ENCODE peak calls at places on chromosomes 12 and 14, in ten cellular contexts. One of them, this sample, is unnamed. For H3K27me3, the result is how much of the 10 kb centered on the place peaks cover.

GRCh38 chr12:70508178-70508577 is 129.1 kb downstream of the PTPRB start:
- DNase-seq in A673: no peak
- DNase-seq in transverse colon: no peak
- DNase-seq in neuronal stem cell: no peak
- DNase-seq in sigmoid colon: no peak
- DNase-seq in brain microvascular endothelial cell: peak
- DNase-seq in naive thymus-derived CD4-positive, alpha-beta T cell: no peak
- DNase-seq in adipocyte: no peak
- DNase-seq in left ventricle myocardium inferior: no peak
- DNase-seq in Peyer's patch: no peak
- DNase-seq in this sample: no peak

GRCh38 chr12:34051486-34051885 is 29.2 kb downstream of the ALG10 start:
- DNase-seq in A673: no peak
- DNase-seq in Peyer's patch: no peak
- DNase-seq in naive thymus-derived CD4-positive, alpha-beta T cell: no peak
- DNase-seq in brain microvascular endothelial cell: no peak
- DNase-seq in left ventricle myocardium inferior: no peak
- DNase-seq in sigmoid colon: no peak
- DNase-seq in transverse colon: no peak
- DNase-seq in adipocyte: no peak
- DNase-seq in neuronal stem cell: no peak
- DNase-seq in this sample: no peak

GRCh38 chr12:27733052-27733656 is 22.5 kb downstream of the MRPS35 start:
- DNase-seq in naive thymus-derived CD4-positive, alpha-beta T cell: no peak
- DNase-seq in A673: peak
- DNase-seq in sigmoid colon: no peak
- DNase-seq in left ventricle myocardium inferior: no peak
- DNase-seq in Peyer's patch: no peak
- DNase-seq in neuronal stem cell: no peak
- DNase-seq in brain microvascular endothelial cell: peak
- DNase-seq in adipocyte: peak
- DNase-seq in transverse colon: peak
- DNase-seq in this sample: no peak

GRCh38 chr12:29771786-29772185 is 12.0 kb downstream of the TMTC1 start:
- DNase-seq in left ventricle myocardium inferior: no peak
- DNase-seq in adipocyte: no peak
- DNase-seq in Peyer's patch: no peak
- DNase-seq in brain microvascular endothelial cell: no peak
- DNase-seq in neuronal stem cell: no peak
- DNase-seq in A673: no peak
- DNase-seq in naive thymus-derived CD4-positive, alpha-beta T cell: no peak
- DNase-seq in transverse colon: no peak
- DNase-seq in sigmoid colon: no peak
- DNase-seq in this sample: no peak

GRCh38 chr14:56608682-56609081 is 29.1 kb downstream of the TMEM260 start:
- DNase-seq in left ventricle myocardium inferior: no peak
- DNase-seq in adipocyte: peak
- DNase-seq in neuronal stem cell: no peak
- DNase-seq in Peyer's patch: no peak
- DNase-seq in brain microvascular endothelial cell: no peak
- DNase-seq in transverse colon: no peak
- DNase-seq in sigmoid colon: no peak
- DNase-seq in naive thymus-derived CD4-positive, alpha-beta T cell: no peak
- DNase-seq in A673: peak
- DNase-seq in this sample: no peak

GRCh38 chr12:44295958-44296623 is 460.2 kb downstream of the TMEM117 start:
- DNase-seq in A673: no peak
- DNase-seq in naive thymus-derived CD4-positive, alpha-beta T cell: no peak
- DNase-seq in transverse colon: no peak
- DNase-seq in brain microvascular endothelial cell: no peak
- DNase-seq in left ventricle myocardium inferior: no peak
- DNase-seq in sigmoid colon: no peak
- DNase-seq in adipocyte: no peak
- DNase-seq in Peyer's patch: no peak
- DNase-seq in neuronal stem cell: no peak
- DNase-seq in this sample: no peak

GRCh38 chr12:57694459-57695019 is 607 bp downstream of the OS9 start:
- DNase-seq in left ventricle myocardium inferior: no peak
- DNase-seq in A673: no peak
- DNase-seq in neuronal stem cell: peak
- DNase-seq in brain microvascular endothelial cell: peak
- DNase-seq in adipocyte: peak
- DNase-seq in Peyer's patch: peak
- DNase-seq in naive thymus-derived CD4-positive, alpha-beta T cell: no peak
- DNase-seq in transverse colon: peak
- DNase-seq in sigmoid colon: no peak
- DNase-seq in this sample: no peak

GRCh38 chr12:108825205-108825950 is 32.0 kb downstream of the SSH1 start:
- DNase-seq in adipocyte: peak
- DNase-seq in naive thymus-derived CD4-positive, alpha-beta T cell: no peak
- DNase-seq in Peyer's patch: no peak
- DNase-seq in brain microvascular endothelial cell: no peak
- DNase-seq in sigmoid colon: no peak
- DNase-seq in neuronal stem cell: no peak
- DNase-seq in left ventricle myocardium inferior: no peak
- DNase-seq in A673: no peak
- DNase-seq in transverse colon: no peak
- DNase-seq in this sample: no peak

GRCh38 chr12:26606911-26607310 is 226.1 kb downstream of the ITPR2 start:
- DNase-seq in Peyer's patch: no peak
- DNase-seq in A673: no peak
- DNase-seq in brain microvascular endothelial cell: no peak
- DNase-seq in neuronal stem cell: no peak
- DNase-seq in adipocyte: no peak
- DNase-seq in naive thymus-derived CD4-positive, alpha-beta T cell: no peak
- DNase-seq in sigmoid colon: no peak
- DNase-seq in transverse colon: no peak
- DNase-seq in left ventricle myocardium inferior: no peak
- DNase-seq in this sample: no peak

GRCh38 chr14:26281280-26281998 is 316.4 kb downstream of the NOVA1 start:
- DNase-seq in naive thymus-derived CD4-positive, alpha-beta T cell: no peak
- DNase-seq in neuronal stem cell: no peak
- DNase-seq in adipocyte: peak
- DNase-seq in A673: peak
- DNase-seq in transverse colon: no peak
- DNase-seq in sigmoid colon: no peak
- DNase-seq in brain microvascular endothelial cell: peak
- DNase-seq in left ventricle myocardium inferior: no peak
- DNase-seq in Peyer's patch: no peak
- DNase-seq in this sample: no peak

GRCh38 chr12:101351682-101352081 is 55.9 kb downstream of the ARL1 start:
- DNase-seq in adipocyte: no peak
- DNase-seq in left ventricle myocardium inferior: no peak
- DNase-seq in naive thymus-derived CD4-positive, alpha-beta T cell: no peak
- DNase-seq in Peyer's patch: no peak
- DNase-seq in transverse colon: no peak
- DNase-seq in neuronal stem cell: no peak
- DNase-seq in brain microvascular endothelial cell: no peak
- DNase-seq in sigmoid colon: no peak
- DNase-seq in A673: no peak
- DNase-seq in this sample: no peak

GRCh38 chr12:21392384-21392783 is 19.7 kb downstream of the IAPP start:
- DNase-seq in brain microvascular endothelial cell: no peak
- DNase-seq in A673: no peak
- DNase-seq in left ventricle myocardium inferior: no peak
- DNase-seq in sigmoid colon: no peak
- DNase-seq in transverse colon: no peak
- DNase-seq in neuronal stem cell: no peak
- DNase-seq in naive thymus-derived CD4-positive, alpha-beta T cell: no peak
- DNase-seq in adipocyte: no peak
- DNase-seq in Peyer's patch: no peak
- DNase-seq in this sample: no peak

GRCh38 chr12:56159482-56160105 is 1.4 kb downstream of the MYL6 start:
- DNase-seq in left ventricle myocardium inferior: no peak
- DNase-seq in A673: no peak
- DNase-seq in adipocyte: no peak
- DNase-seq in transverse colon: no peak
- DNase-seq in Peyer's patch: no peak
- DNase-seq in naive thymus-derived CD4-positive, alpha-beta T cell: no peak
- DNase-seq in sigmoid colon: no peak
- DNase-seq in brain microvascular endothelial cell: no peak
- DNase-seq in neuronal stem cell: no peak
- DNase-seq in this sample: no peak
- H3K27me3 ChIP-seq in left ventricle myocardium inferior: under half
- H3K27me3 ChIP-seq in A673: under half
- H3K27me3 ChIP-seq in adipocyte: under half
- H3K27me3 ChIP-seq in transverse colon: under half
- H3K27me3 ChIP-seq in Peyer's patch: under half
- H3K27me3 ChIP-seq in naive thymus-derived CD4-positive, alpha-beta T cell: under half
- H3K27me3 ChIP-seq in sigmoid colon: under half
- H3K27me3 ChIP-seq in brain microvascular endothelial cell: under half
- H3K27me3 ChIP-seq in neuronal stem cell: under half
- H3K27me3 ChIP-seq in this sample: under half

GRCh38 chr14:66508547-66508845 is 549 bp downstream of the GPHN start:
- DNase-seq in neuronal stem cell: no peak
- DNase-seq in left ventricle myocardium inferior: no peak
- DNase-seq in transverse colon: no peak
- DNase-seq in A673: no peak
- DNase-seq in naive thymus-derived CD4-positive, alpha-beta T cell: no peak
- DNase-seq in sigmoid colon: no peak
- DNase-seq in brain microvascular endothelial cell: no peak
- DNase-seq in Peyer's patch: no peak
- DNase-seq in adipocyte: no peak
- DNase-seq in this sample: no peak
- H3K27me3 ChIP-seq in neuronal stem cell: under half
- H3K27me3 ChIP-seq in left ventricle myocardium inferior: under half
- H3K27me3 ChIP-seq in transverse colon: under half
- H3K27me3 ChIP-seq in A673: under half
- H3K27me3 ChIP-seq in naive thymus-derived CD4-positive, alpha-beta T cell: under half
- H3K27me3 ChIP-seq in sigmoid colon: under half
- H3K27me3 ChIP-seq in brain microvascular endothelial cell: under half
- H3K27me3 ChIP-seq in Peyer's patch: under half
- H3K27me3 ChIP-seq in adipocyte: under half
- H3K27me3 ChIP-seq in this sample: under half

GRCh38 chr12:71640316-71640715 is 23.3 kb downstream of the ZFC3H1 start:
- DNase-seq in neuronal stem cell: no peak
- DNase-seq in brain microvascular endothelial cell: no peak
- DNase-seq in left ventricle myocardium inferior: no peak
- DNase-seq in sigmoid colon: no peak
- DNase-seq in Peyer's patch: no peak
- DNase-seq in transverse colon: no peak
- DNase-seq in naive thymus-derived CD4-positive, alpha-beta T cell: no peak
- DNase-seq in A673: no peak
- DNase-seq in adipocyte: no peak
- DNase-seq in this sample: no peak

GRCh38 chr12:71641390-71641789 is 22.3 kb downstream of the ZFC3H1 start:
- DNase-seq in left ventricle myocardium inferior: no peak
- DNase-seq in Peyer's patch: no peak
- DNase-seq in transverse colon: no peak
- DNase-seq in neuronal stem cell: no peak
- DNase-seq in A673: no peak
- DNase-seq in brain microvascular endothelial cell: no peak
- DNase-seq in naive thymus-derived CD4-positive, alpha-beta T cell: no peak
- DNase-seq in sigmoid colon: no peak
- DNase-seq in adipocyte: peak
- DNase-seq in this sample: no peak

GRCh38 chr12:71639341-71639760 is 24.3 kb downstream of the ZFC3H1 start:
- DNase-seq in brain microvascular endothelial cell: no peak
- DNase-seq in A673: no peak
- DNase-seq in left ventricle myocardium inferior: no peak
- DNase-seq in sigmoid colon: no peak
- DNase-seq in naive thymus-derived CD4-positive, alpha-beta T cell: no peak
- DNase-seq in adipocyte: no peak
- DNase-seq in Peyer's patch: no peak
- DNase-seq in neuronal stem cell: no peak
- DNase-seq in transverse colon: no peak
- DNase-seq in this sample: no peak

GRCh38 chr12:71636704-71637115 is 26.9 kb downstream of the ZFC3H1 start:
- DNase-seq in sigmoid colon: no peak
- DNase-seq in left ventricle myocardium inferior: no peak
- DNase-seq in brain microvascular endothelial cell: peak
- DNase-seq in Peyer's patch: no peak
- DNase-seq in neuronal stem cell: peak
- DNase-seq in A673: peak
- DNase-seq in transverse colon: no peak
- DNase-seq in adipocyte: peak
- DNase-seq in naive thymus-derived CD4-positive, alpha-beta T cell: peak
- DNase-seq in this sample: no peak

DNA sequence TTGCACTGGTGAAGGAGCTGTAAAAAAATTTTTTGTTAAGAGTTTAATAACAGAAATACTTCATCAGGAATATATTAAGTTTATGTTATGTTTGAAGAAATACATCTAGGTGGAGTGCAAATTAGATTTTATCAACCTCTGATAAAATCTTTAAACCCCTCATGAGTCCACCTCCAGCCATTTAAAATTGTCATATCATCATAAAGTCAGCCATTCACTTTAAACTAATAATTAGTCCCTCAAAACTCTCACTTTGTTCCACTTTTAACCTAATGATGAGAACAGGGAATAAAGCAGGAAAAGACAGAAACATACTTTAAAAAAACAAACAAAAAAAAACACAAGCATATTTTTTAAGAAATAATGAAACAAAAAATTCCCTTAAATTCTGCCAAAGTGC is 25.1 kb downstream of the ZFC3H1 start:
- DNase-seq in A673: no peak
- DNase-seq in adipocyte: no peak
- DNase-seq in transverse colon: no peak
- DNase-seq in brain microvascular endothelial cell: no peak
- DNase-seq in Peyer's patch: no peak
- DNase-seq in neuronal stem cell: no peak
- DNase-seq in naive thymus-derived CD4-positive, alpha-beta T cell: no peak
- DNase-seq in sigmoid colon: no peak
- DNase-seq in left ventricle myocardium inferior: no peak
- DNase-seq in this sample: no peak
- H3K27me3 ChIP-seq in A673: under half
- H3K27me3 ChIP-seq in adipocyte: under half
- H3K27me3 ChIP-seq in transverse colon: under half
- H3K27me3 ChIP-seq in brain microvascular endothelial cell: under half
- H3K27me3 ChIP-seq in Peyer's patch: under half
- H3K27me3 ChIP-seq in neuronal stem cell: under half
- H3K27me3 ChIP-seq in naive thymus-derived CD4-positive, alpha-beta T cell: under half
- H3K27me3 ChIP-seq in sigmoid colon: under half
- H3K27me3 ChIP-seq in left ventricle myocardium inferior: under half
- H3K27me3 ChIP-seq in this sample: under half

GRCh38 chr14:20641591-20641990 is at the start of gene OR6S1:
- DNase-seq in neuronal stem cell: no peak
- DNase-seq in adipocyte: no peak
- DNase-seq in A673: no peak
- DNase-seq in left ventricle myocardium inferior: no peak
- DNase-seq in naive thymus-derived CD4-positive, alpha-beta T cell: no peak
- DNase-seq in Peyer's patch: no peak
- DNase-seq in transverse colon: no peak
- DNase-seq in sigmoid colon: no peak
- DNase-seq in brain microvascular endothelial cell: no peak
- DNase-seq in this sample: no peak

GRCh38 chr14:20644520-20644919 is 3.0 kb upstream of the OR6S1 start:
- DNase-seq in Peyer's patch: no peak
- DNase-seq in transverse colon: no peak
- DNase-seq in left ventricle myocardium inferior: no peak
- DNase-seq in naive thymus-derived CD4-positive, alpha-beta T cell: no peak
- DNase-seq in neuronal stem cell: no peak
- DNase-seq in brain microvascular endothelial cell: no peak
- DNase-seq in adipocyte: no peak
- DNase-seq in A673: no peak
- DNase-seq in sigmoid colon: no peak
- DNase-seq in this sample: no peak

DNA sequence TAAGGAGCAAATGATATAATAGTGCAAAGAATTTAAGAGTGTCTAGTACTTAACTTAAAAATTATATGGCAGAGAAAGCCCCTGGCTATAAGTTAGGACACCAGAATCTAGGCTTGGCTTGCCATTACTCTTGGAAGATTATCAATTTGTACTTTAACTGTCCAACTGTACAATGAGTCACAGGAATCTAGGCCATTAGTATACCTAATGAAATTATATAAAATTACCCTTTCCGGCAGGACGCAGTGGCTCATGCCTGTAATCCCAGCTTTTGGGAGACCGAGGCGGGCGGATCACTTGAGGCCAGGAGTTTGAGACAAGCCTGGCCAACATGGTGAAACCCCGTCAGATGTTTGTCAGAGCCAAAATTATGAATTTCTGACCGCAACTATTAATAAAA is 691 bp upstream of the OR6S1 start:
- DNase-seq in left ventricle myocardium inferior: no peak
- DNase-seq in sigmoid colon: no peak
- DNase-seq in brain microvascular endothelial cell: no peak
- DNase-seq in adipocyte: no peak
- DNase-seq in A673: no peak
- DNase-seq in transverse colon: no peak
- DNase-seq in naive thymus-derived CD4-positive, alpha-beta T cell: no peak
- DNase-seq in Peyer's patch: no peak
- DNase-seq in neuronal stem cell: no peak
- DNase-seq in this sample: no peak
- H3K27me3 ChIP-seq in left ventricle myocardium inferior: half or more
- H3K27me3 ChIP-seq in sigmoid colon: under half
- H3K27me3 ChIP-seq in brain microvascular endothelial cell: under half
- H3K27me3 ChIP-seq in adipocyte: half or more
- H3K27me3 ChIP-seq in A673: under half
- H3K27me3 ChIP-seq in transverse colon: under half
- H3K27me3 ChIP-seq in naive thymus-derived CD4-positive, alpha-beta T cell: under half
- H3K27me3 ChIP-seq in Peyer's patch: under half
- H3K27me3 ChIP-seq in neuronal stem cell: under half
- H3K27me3 ChIP-seq in this sample: under half

This sample was measured in lower lobe of right lung.